ENCODE peak calls at places on chromosomes 7 and 10, in six cellular contexts. Y, V, M, H, P and Q are unnamed samples.

GRCh38 chr7:28103984-28104628 is 76.5 kb downstream of the JAZF1 start:
- DNase-seq in Y (no peak), V (peak), M (no peak), H (no peak), P (no peak), Q (peak)

GRCh38 chr10:120514035-120514620 is 57.1 kb downstream of the PLPP4 start:
- DNase-seq in Y (no peak), V (peak), M (no peak), H (no peak), P (peak), Q (peak)

GRCh38 chr7:130359276-130359857 is 14.8 kb downstream of the CPA5 start:
- DNase-seq in Y (no peak), V (no peak), M (peak), H (no peak), P (no peak), Q (no peak)

GRCh38 chr10:48625013-48625412 is 20.1 kb upstream of the ARHGAP22 start:
- DNase-seq in Y (no peak), V (no peak), M (no peak), H (no peak), P (no peak), Q (peak)

GRCh38 chr7:55481126-55481525 is 91.2 kb downstream of the VOPP1 start:
- DNase-seq in Y (no peak), V (no peak), M (no peak), H (no peak), P (no peak), Q (no peak)

GRCh38 chr7:28592861-28593260 is 180.5 kb downstream of the CREB5 start:
- DNase-seq in Y (no peak), V (no peak), M (no peak), H (no peak), P (no peak), Q (no peak)

GRCh38 chr7:80584778-80585177 is 53.7 kb upstream of the CD36 start:
- DNase-seq in Y (no peak), V (peak), M (no peak), H (no peak), P (peak), Q (peak)

GRCh38 chr7:155804897-155805825 is 7.1 kb downstream of the SHH start:
- DNase-seq in Y (peak), V (peak), M (peak), H (peak), P (peak), Q (no peak)

GRCh38 chr10:51291961-51292360 is 217.7 kb downstream of the PRKG1 start:
- DNase-seq in Y (no peak), V (no peak), M (no peak), H (no peak), P (no peak), Q (no peak)

GRCh38 chr10:107284187-107284586 is 119.7 kb upstream of the SORCS1 start:
- DNase-seq in Y (no peak), V (no peak), M (no peak), H (no peak), P (no peak), Q (no peak)

GRCh38 chr7:48868916-48869315 is 55.4 kb upstream of the CDC14C start:
- DNase-seq in Y (no peak), V (no peak), M (no peak), H (no peak), P (no peak), Q (no peak)

GRCh38 chr7:139775829-139776266 is 1.9 kb downstream of the HIPK2 start:
- DNase-seq in Y (peak), V (peak), M (no peak), H (no peak), P (peak), Q (peak)